ENCODE peak calls at places on chromosomes 13 and 19, in nine cellular contexts. I is left cardiac atrium; J is NCI-H1105; D is choroid plexus epithelial cell; M is IMR-90; K is stimulated activated naive CD4-positive, alpha-beta T cell; E is glutamatergic neuron; U is left ventricle myocardium superior; C is stimulated activated naive CD8-positive, alpha-beta T cell treated with anti-CD3 and anti-CD28 coated beads, Interleukin-15, amount 100 ng/mL, for 72 hours. H is an unnamed sample.
A peak's percentile ranks its signal among the peaks of the same experiment; 100 is the strongest.

GRCh38 chr13:84823528-84823927 is 941.3 kb upstream of the SLITRK1 start:
- DNase-seq in E (no peak), U (no peak), J (no peak), C (no peak), I (no peak), M (no peak), D (no peak), K (no peak), H (no peak)

GRCh38 chr19:53608381-53608780 is 23.4 kb upstream of the DPRX start:
- DNase-seq in D (no peak), U (no peak), C (no peak), J (no peak), E (no peak), I (no peak), M (no peak), K (no peak), H (no peak)

GRCh38 chr13:82116422-82116989 is 1765.8 kb downstream of the SLITRK1 start:
- DNase-seq in D (no peak), M (no peak), U (no peak), K (no peak), I (no peak), C (no peak), J (no peak), E (no peak), H (no peak)

GRCh38 chr19:6572217-6572616 is 18.7 kb downstream of the CD70 start:
- DNase-seq in J (no peak), I (peak; percentile 36), K (no peak), M (no peak), E (no peak), U (peak; percentile 39), C (no peak), D (no peak), H (peak; percentile 57)

GRCh38 chr13:106230450-106230849 is 305.0 kb downstream of the EFNB2 start:
- DNase-seq in I (no peak), E (no peak), D (peak; percentile 68), J (no peak), K (no peak), M (peak; percentile 83), C (no peak), U (no peak), H (no peak)

GRCh38 chr19:13099073-13099999 is 3.3 kb downstream of the LYL1 start:
- DNase-seq in M (no peak), I (peak; percentile 86), K (peak; percentile 72), C (peak; percentile 81), U (peak; percentile 84), J (no peak), D (no peak), E (peak; percentile 48), H (peak; percentile 88)

GRCh38 chr13:113299951-113300350 is 2.9 kb downstream of the LAMP1 start:
- DNase-seq in C (no peak), D (no peak), E (no peak), M (no peak), J (no peak), I (no peak), U (no peak), K (no peak), H (no peak)

GRCh38 chr19:17944301-17944700 is 11.5 kb downstream of the CCDC124 start:
- DNase-seq in C (no peak), U (no peak), I (peak; percentile 32), D (peak; percentile 35), J (no peak), M (peak; percentile 88), K (no peak), E (no peak), H (no peak)

GRCh38 chr13:102814025-102814607 is 15.2 kb downstream of the BIVM start:
- DNase-seq in D (no peak), E (no peak), U (no peak), M (no peak), K (no peak), J (no peak), I (no peak), C (no peak), H (no peak)

GRCh38 chr13:80235131-80235530 is 105.8 kb downstream of the SPRY2 start:
- DNase-seq in U (no peak), E (no peak), C (no peak), J (no peak), K (no peak), D (peak; percentile 31), I (no peak), M (no peak), H (no peak)

GRCh38 chr13:60642552-60642951 is 245.5 kb downstream of the TDRD3 start:
- DNase-seq in M (no peak), C (no peak), I (no peak), D (no peak), K (no peak), E (no peak), U (no peak), J (no peak), H (no peak)

GRCh38 chr19:34985249-34986022 is 14.7 kb upstream of the GRAMD1A start:
- DNase-seq in E (no peak), K (peak; percentile 21), D (peak; percentile 74), U (peak; percentile 73), I (peak; percentile 87), C (no peak), M (peak; percentile 24), J (no peak), H (peak; percentile 80)

GRCh38 chr19:49555600-49556411 is 24.6 kb downstream of the NOSIP start:
- DNase-seq in D (peak; percentile 53), K (peak; percentile 85), E (peak; percentile 76), U (peak; percentile 54), C (peak; percentile 82), J (no peak), I (peak; percentile 68), M (no peak), H (peak; percentile 61)

GRCh38 chr13:73938375-73939070 is 195.7 kb downstream of the KLF12 start:
- DNase-seq in C (no peak), I (no peak), K (no peak), M (peak; percentile 94), J (no peak), U (no peak), E (no peak), D (peak; percentile 95), H (no peak)

GRCh38 chr13:50910483-50910805 is 853 bp downstream of the RNASEH2B start:
- DNase-seq in M (peak; percentile 42), C (no peak), I (no peak), U (no peak), J (no peak), E (peak; percentile 50), D (peak; percentile 37), K (no peak), H (no peak)

GRCh38 chr19:7492142-7493055 is 3.6 kb upstream of the PEX11G start:
- DNase-seq in I (no peak), C (peak; percentile 81), E (no peak), D (peak; percentile 34), J (no peak), U (no peak), M (no peak), K (no peak), H (no peak)

GRCh38 chr19:14078406-14078805 is 5.8 kb downstream of the MISP3 start:
- DNase-seq in J (no peak), U (no peak), C (no peak), I (no peak), M (peak; percentile 38), D (no peak), K (no peak), E (no peak), H (no peak)

GRCh38 chr19:30423481-30423880 is 51.3 kb downstream of the ZNF536 start:
- DNase-seq in M (no peak), C (no peak), I (no peak), E (peak; percentile 78), D (no peak), J (no peak), K (no peak), U (peak; percentile 69), H (peak; percentile 63)

GRCh38 chr13:24220086-24220703 is 59.7 kb downstream of the SPATA13 start:
- DNase-seq in D (peak; percentile 93), K (peak; percentile 30), M (peak; percentile 88), E (no peak), J (peak; percentile 32), C (peak; percentile 69), I (peak; percentile 34), U (no peak), H (no peak)

GRCh38 chr13:29436291-29436690 is 159.2 kb downstream of the SLC7A1 start:
- DNase-seq in U (no peak), J (no peak), I (no peak), D (peak; percentile 65), E (no peak), K (no peak), C (no peak), M (peak; percentile 70), H (no peak)

GRCh38 chr13:107865643-107866006 is 349.7 kb downstream of the LIG4 start:
- DNase-seq in D (peak; percentile 51), K (no peak), U (no peak), C (no peak), E (no peak), M (peak; percentile 50), I (no peak), J (no peak), H (no peak)

GRCh38 chr13:33871207-33872004 is 53.5 kb downstream of the RFC3 start:
- DNase-seq in D (no peak), M (no peak), I (no peak), C (no peak), U (no peak), J (no peak), E (no peak), K (no peak), H (no peak)

GRCh38 chr19:14890616-14891379 is 4.9 kb upstream of the OR7A17 start:
- DNase-seq in K (no peak), D (no peak), M (no peak), C (no peak), I (no peak), U (no peak), J (no peak), E (no peak), H (no peak)

GRCh38 chr19:10112895-10113591 is 1.6 kb downstream of the P2RY11 start:
- DNase-seq in E (peak; percentile 71), K (no peak), C (peak; percentile 66), I (no peak), J (peak; percentile 46), D (peak; percentile 44), M (no peak), U (peak; percentile 66), H (peak; percentile 68)

GRCh38 chr13:23630349-23631093 is 60.3 kb downstream of the TNFRSF19 start:
- DNase-seq in E (no peak), K (no peak), J (no peak), I (no peak), C (no peak), U (no peak), M (no peak), D (no peak), H (no peak)

GRCh38 chr13:27352698-27353097 is 71.7 kb upstream of the GTF3A start:
- DNase-seq in U (no peak), I (no peak), C (no peak), E (no peak), D (no peak), J (no peak), M (peak; percentile 11), K (no peak), H (no peak)

GRCh38 chr19:3603121-3603841 is 3.4 kb downstream of the TBXA2R start:
- DNase-seq in C (no peak), K (no peak), I (no peak), U (no peak), E (no peak), D (no peak), M (no peak), J (no peak), H (no peak)

GRCh38 chr19:6138066-6138465 is 2.6 kb downstream of the ACSBG2 start:
- DNase-seq in I (no peak), K (no peak), D (no peak), U (no peak), J (no peak), C (no peak), M (no peak), E (no peak), H (no peak)

GRCh38 chr13:45055198-45055901 is 65.0 kb upstream of the GTF2F2 start:
- DNase-seq in K (no peak), E (no peak), C (peak; percentile 74), U (no peak), D (peak; percentile 90), I (no peak), J (no peak), M (peak; percentile 93), H (no peak)

GRCh38 chr13:109816112-109816978 is 30.0 kb upstream of the IRS2 start:
- DNase-seq in J (peak; percentile 48), D (no peak), I (no peak), K (no peak), E (no peak), C (no peak), U (no peak), M (no peak), H (no peak)

GRCh38 chr13:111483621-111483987 is 163.2 kb downstream of the TEX29 start:
- DNase-seq in K (no peak), J (no peak), D (no peak), E (no peak), C (no peak), U (no peak), M (no peak), I (no peak), H (no peak)